ENCODE peak calls at places on chromosome 21, in seven cellular contexts. M, Y, E, Z, B, A and O are unnamed samples.

GRCh38 chr21:35468991-35469390 is 419.9 kb upstream of the RUNX1 start:
- DNase-seq in B (no peak), Y (no peak), A (no peak), Z (no peak), M (no peak), E (no peak), O (no peak)

GRCh38 chr21:25501996-25502665 is 105.2 kb downstream of the MRPL39 start:
- DNase-seq in Y (no peak), M (no peak), A (no peak), E (no peak), B (no peak), Z (no peak), O (peak)

GRCh38 chr21:34843562-34843961 is 174.8 kb downstream of the CLIC6 start:
- DNase-seq in M (no peak), A (peak), Y (no peak), B (no peak), Z (no peak), E (no peak), O (no peak)

GRCh38 chr21:38352536-38353219 is 95.9 kb downstream of the KCNJ15 start:
- DNase-seq in B (no peak), M (no peak), E (peak), A (peak), Y (peak), Z (peak), O (peak)

GRCh38 chr21:45523411-45524101 is 18.7 kb downstream of the SLC19A1 start:
- DNase-seq in A (peak), B (no peak), E (no peak), Z (no peak), M (no peak), Y (no peak), O (no peak)

GRCh38 chr21:27759820-27760219 is 792.9 kb upstream of the ADAMTS5 start:
- DNase-seq in Z (peak), A (no peak), Y (no peak), M (no peak), E (no peak), B (no peak), O (no peak)

GRCh38 chr21:44085491-44086321 is 21.5 kb upstream of the PWP2 start:
- DNase-seq in Y (no peak), A (no peak), M (no peak), B (no peak), E (no peak), Z (peak), O (no peak)

GRCh38 chr21:34724857-34725195 is 56.0 kb downstream of the CLIC6 start:
- DNase-seq in Y (no peak), Z (no peak), A (no peak), E (no peak), M (no peak), B (no peak), O (no peak)

GRCh38 chr21:44572959-44573583 is 458 bp upstream of the KRTAP10-4 start:
- DNase-seq in B (no peak), Y (peak), E (no peak), A (no peak), Z (no peak), M (no peak), O (no peak)

GRCh38 chr21:45964649-45965048 is 16.9 kb upstream of the COL6A1 start:
- DNase-seq in E (no peak), M (no peak), A (no peak), B (no peak), Z (no peak), Y (no peak), O (no peak)

GRCh38 chr21:14306143-14306907 is 76.6 kb downstream of the HSPA13 start:
- DNase-seq in A (no peak), Y (no peak), M (no peak), Z (peak), E (no peak), B (no peak), O (peak)

GRCh38 chr21:44455524-44456206 is 355 bp downstream of the LRRC3 start:
- DNase-seq in B (no peak), A (peak), M (no peak), Z (peak), E (peak), Y (no peak), O (peak)

GRCh38 chr21:36563301-36563926 is 83.5 kb upstream of the CLDN14 start:
- DNase-seq in M (no peak), Y (peak), A (no peak), E (no peak), B (no peak), Z (no peak), O (no peak)

GRCh38 chr21:30634906-30635305 is at the start of gene KRTAP20-2:
- DNase-seq in M (no peak), E (no peak), B (no peak), Y (no peak), A (no peak), Z (no peak), O (no peak)

GRCh38 chr21:43658769-43659135 is 536 bp downstream of the HSF2BP start:
- DNase-seq in M (no peak), Y (no peak), B (no peak), A (no peak), E (no peak), Z (no peak), O (no peak)

GRCh38 chr21:45651921-45652320 is 8.4 kb downstream of the PCBP3 start:
- DNase-seq in Y (no peak), A (no peak), E (no peak), M (no peak), Z (no peak), B (no peak), O (no peak)

GRCh38 chr21:27359141-27359540 is 392.3 kb upstream of the ADAMTS5 start:
- DNase-seq in E (no peak), Y (no peak), Z (peak), A (no peak), M (no peak), B (no peak), O (peak)

GRCh38 chr21:43775795-43776430 is at the start of gene CSTB:
- DNase-seq in A (peak), M (peak), Z (peak), B (no peak), E (peak), Y (no peak), O (no peak)

GRCh38 chr21:34074283-34075098 is 1.1 kb downstream of the MRPS6 start:
- DNase-seq in E (peak), A (peak), Z (peak), B (no peak), Y (no peak), M (no peak), O (no peak)

GRCh38 chr21:27700974-27701614 is 734.2 kb upstream of the ADAMTS5 start:
- DNase-seq in B (peak), E (peak), Z (peak), A (peak), Y (no peak), M (peak), O (peak)

GRCh38 chr21:44966135-44967081 is 26.6 kb downstream of the SLX9 start:
- DNase-seq in E (no peak), A (no peak), M (no peak), Y (no peak), Z (peak), B (no peak), O (no peak)

GRCh38 chr21:44442266-44443125 is 12.8 kb upstream of the LRRC3 start:
- DNase-seq in Z (no peak), B (no peak), M (no peak), E (no peak), A (no peak), Y (no peak), O (no peak)

GRCh38 chr21:36254106-36254941 is 65.7 kb upstream of the MORC3 start:
- DNase-seq in M (no peak), Y (no peak), A (no peak), B (no peak), E (no peak), Z (no peak), O (no peak)

GRCh38 chr21:34899302-34899701 is 149.8 kb downstream of the RUNX1 start:
- DNase-seq in M (no peak), B (no peak), A (no peak), Z (no peak), E (no peak), Y (no peak), O (no peak)

GRCh38 chr21:20698585-20698984 is 299.6 kb upstream of the NCAM2 start:
- DNase-seq in E (no peak), B (no peak), A (no peak), Y (no peak), Z (no peak), M (no peak), O (no peak)

GRCh38 chr21:36044056-36044455 is 16.3 kb downstream of the SETD4 start:
- DNase-seq in Y (no peak), A (no peak), E (no peak), B (no peak), M (no peak), Z (no peak), O (no peak)

GRCh38 chr21:32237021-32237420 is 41.8 kb downstream of the MIS18A start:
- DNase-seq in Z (no peak), Y (no peak), E (no peak), A (no peak), B (no peak), M (no peak), O (peak)
- H3K4me3 ChIP-seq in Z (no peak), Y (no peak), E (no peak), A (no peak), B (no peak), M (no peak), O (no peak)

GRCh38 chr21:42117229-42118048 is 46.3 kb downstream of the UMODL1 start:
- DNase-seq in Z (peak), B (no peak), A (peak), E (peak), Y (no peak), M (peak), O (peak)
- H3K4me3 ChIP-seq in Z (peak), B (peak), A (no peak), E (no peak), Y (no peak), M (peak), O (no peak)

GRCh38 chr21:16587671-16588379 is 858.0 kb downstream of the USP25 start:
- DNase-seq in M (no peak), B (no peak), Y (no peak), A (peak), Z (peak), E (no peak), O (peak)
- H3K4me3 ChIP-seq in M (peak), B (peak), Y (peak), A (peak), Z (peak), E (no peak), O (peak)

GRCh38 chr21:39384674-39385298 is 35.9 kb upstream of the HMGN1 start:
- DNase-seq in B (no peak), E (no peak), Y (no peak), M (no peak), Z (no peak), A (no peak), O (peak)
- H3K4me3 ChIP-seq in B (no peak), E (no peak), Y (no peak), M (peak), Z (no peak), A (no peak), O (no peak)

DNA sequence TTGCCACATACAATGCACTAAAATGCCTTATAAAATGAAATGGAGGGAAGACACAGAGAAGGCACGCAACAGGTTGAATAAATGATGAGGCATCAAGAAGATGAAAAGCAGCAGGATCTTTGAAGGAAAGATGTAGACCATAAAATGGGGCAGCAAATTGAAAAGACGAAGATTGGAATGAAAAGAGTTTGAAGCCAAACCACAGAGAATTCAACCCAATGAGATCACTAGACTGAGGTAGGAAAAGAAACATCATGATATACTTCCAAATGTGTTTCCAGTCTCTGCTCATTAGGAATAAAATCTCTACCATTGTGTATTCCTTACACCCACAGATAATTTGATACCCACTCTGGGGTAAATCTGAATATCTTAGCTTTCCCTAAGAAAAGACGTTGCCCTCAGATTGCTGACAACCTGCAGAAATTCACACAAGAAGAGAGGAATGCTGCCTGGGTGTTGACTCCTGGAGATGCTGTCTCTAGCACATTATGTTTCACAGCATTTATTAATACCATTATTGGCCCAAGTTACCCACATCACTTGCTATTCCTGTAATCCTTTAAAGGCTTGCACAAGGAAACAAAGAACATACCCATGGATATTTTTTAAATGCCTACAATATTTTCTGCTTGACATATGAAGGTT is 230.8 kb downstream of the LTN1 start:
- DNase-seq in E (no peak), M (no peak), B (no peak), Z (no peak), Y (no peak), A (no peak), O (peak)
- H3K4me3 ChIP-seq in E (no peak), M (no peak), B (no peak), Z (no peak), Y (no peak), A (no peak), O (no peak)

GRCh38 chr21:22395965-22396364 is 1397.8 kb downstream of the NCAM2 start:
- DNase-seq in M (no peak), A (no peak), Z (no peak), Y (no peak), E (no peak), B (no peak), O (no peak)
- H3K4me3 ChIP-seq in M (no peak), A (no peak), Z (no peak), Y (no peak), E (no peak), B (no peak), O (no peak)

GRCh38 chr21:31905444-31906400 is 32.9 kb downstream of the HUNK start:
- DNase-seq in B (peak), E (no peak), Z (no peak), M (no peak), A (no peak), Y (no peak), O (no peak)

GRCh38 chr21:31911138-31911907 is 38.5 kb downstream of the HUNK start:
- DNase-seq in Z (no peak), Y (no peak), A (peak), B (no peak), E (no peak), M (no peak), O (peak)

GRCh38 chr21:31909153-31909771 is 36.4 kb downstream of the HUNK start:
- DNase-seq in B (no peak), A (peak), Z (no peak), E (peak), Y (no peak), M (no peak), O (no peak)

GRCh38 chr21:31909772-31910470 is 37.1 kb downstream of the HUNK start:
- DNase-seq in A (no peak), Z (no peak), M (no peak), E (no peak), B (no peak), Y (no peak), O (no peak)

DNA sequence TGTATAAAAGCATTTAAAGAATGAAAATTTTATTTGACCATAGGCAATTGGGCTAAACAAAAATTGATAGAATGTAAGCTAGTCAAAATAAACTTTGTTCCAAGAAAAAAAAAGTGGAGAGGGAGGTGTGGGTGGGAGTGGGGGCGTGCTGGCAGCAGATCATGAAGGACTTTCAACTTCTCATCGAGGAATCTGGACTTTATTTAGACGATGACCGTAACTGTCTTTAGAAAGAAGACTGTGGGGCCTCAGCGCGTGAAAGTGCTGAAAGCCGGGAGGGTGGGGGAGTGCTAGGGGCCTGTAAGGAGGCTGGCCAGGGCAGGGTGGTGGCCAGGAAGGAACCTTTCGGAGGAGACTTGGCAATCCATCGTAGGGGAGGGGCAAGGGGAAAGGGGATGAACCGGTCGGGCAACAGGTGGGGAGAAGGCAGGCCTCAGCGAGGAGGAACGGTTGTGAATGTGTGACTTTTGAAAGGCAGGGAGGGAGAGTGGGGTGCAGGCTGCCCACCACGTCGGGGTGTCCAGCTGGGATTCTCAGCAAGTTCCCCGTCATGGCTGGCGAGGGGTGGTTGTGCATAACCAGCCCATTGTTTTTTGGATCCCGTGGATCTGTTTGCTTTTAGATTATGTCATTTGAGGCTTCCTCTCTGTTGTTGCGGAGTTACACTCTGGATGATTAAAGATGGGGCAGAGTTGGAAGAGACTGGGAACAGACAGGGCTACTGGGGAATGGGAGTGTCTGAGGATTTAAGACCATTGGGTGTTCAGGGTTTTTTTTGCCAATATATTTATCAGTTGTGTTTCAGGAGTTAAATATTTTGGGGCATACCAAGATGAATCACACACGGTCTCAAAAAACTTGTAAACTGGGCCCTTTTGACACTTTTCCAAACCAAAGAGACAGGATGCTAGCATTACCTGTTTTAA is 35.5 kb downstream of the HUNK start:
- DNase-seq in Z (no peak), E (no peak), A (peak), M (no peak), B (peak), Y (peak), O (peak)
- H3K4me3 ChIP-seq in Z (no peak), E (no peak), A (no peak), M (no peak), B (no peak), Y (no peak), O (no peak)

DNA sequence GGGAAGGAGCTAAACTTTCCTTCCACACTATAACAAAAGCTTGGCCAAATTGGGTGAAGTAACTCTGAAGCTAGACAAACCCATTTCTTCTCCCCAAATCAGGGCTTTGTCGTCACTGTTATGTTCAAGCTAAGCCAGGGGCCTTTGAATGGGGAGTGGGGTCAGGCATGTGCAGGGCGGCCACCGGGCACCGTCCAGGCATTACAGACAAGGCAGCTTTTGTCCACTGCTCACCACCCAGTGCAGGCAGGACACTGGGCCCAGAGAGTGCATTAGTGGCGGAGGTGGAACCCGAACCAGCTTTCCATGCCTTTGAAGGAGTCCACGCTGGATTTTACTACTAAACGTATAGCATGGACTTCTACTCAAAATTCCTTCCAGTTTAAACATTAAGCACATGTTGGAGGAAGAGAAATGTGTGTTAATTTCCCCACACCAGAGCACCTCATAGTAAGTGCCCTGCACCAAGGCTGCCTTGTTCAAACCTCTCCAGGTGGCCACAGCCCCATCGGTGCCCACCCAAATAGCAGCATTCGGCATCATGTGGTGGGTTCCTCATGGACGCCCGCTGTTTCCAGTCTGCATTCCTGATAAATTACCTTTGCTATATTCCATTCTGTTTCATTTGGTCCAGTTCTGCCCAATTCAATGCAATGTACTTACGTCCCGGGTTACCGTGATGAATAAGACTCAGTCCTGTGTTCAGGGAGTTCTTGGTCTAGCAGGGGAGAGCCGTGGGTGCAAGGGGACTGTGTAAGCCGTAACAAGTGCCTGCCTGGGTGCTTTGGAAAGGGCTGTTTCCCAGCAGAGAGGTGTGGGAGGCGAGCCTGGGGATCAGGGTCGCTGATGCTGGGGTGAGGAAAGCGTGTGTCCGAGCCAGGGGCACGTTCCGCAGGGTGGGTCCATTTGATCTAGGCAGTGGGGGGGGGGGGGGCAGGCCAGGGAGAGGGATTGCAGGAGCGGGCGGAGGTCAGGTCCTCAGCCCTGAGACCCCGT is 1.7 kb downstream of the UBASH3A start:
- DNase-seq in Y (no peak), A (no peak), E (no peak), M (no peak), Z (no peak), B (no peak), O (no peak)
- H3K4me3 ChIP-seq in Y (no peak), A (no peak), E (no peak), M (peak), Z (no peak), B (no peak), O (no peak)